ENCODE peak calls at places on chromosomes 12 and 14, in five cellular contexts. J, C, I, S and O are unnamed samples.

GRCh38 chr12:110349521-110350151 is 53.9 kb downstream of the ANAPC7 start:
- DNase-seq in J (no peak), C (no peak), I (no peak), S (no peak), O (no peak)

GRCh38 chr12:42798811-42799438 is 209.4 kb upstream of the PRICKLE1 start:
- DNase-seq in J (peak), C (no peak), I (peak), S (no peak), O (peak)

GRCh38 chr14:23252006-23252405 is 14.3 kb downstream of the RNF212B start:
- DNase-seq in J (no peak), C (no peak), I (peak), S (no peak), O (no peak)

GRCh38 chr12:43221216-43221615 is 330.8 kb downstream of the ADAMTS20 start:
- DNase-seq in J (no peak), C (no peak), I (no peak), S (no peak), O (no peak)

GRCh38 chr12:6047249-6048227 is 76.9 kb downstream of the VWF start:
- DNase-seq in J (peak), C (no peak), I (peak), S (peak), O (peak)

GRCh38 chr14:104093366-104094055 is 8.0 kb downstream of the ASPG start:
- DNase-seq in J (peak), C (no peak), I (no peak), S (no peak), O (peak)

GRCh38 chr12:6551063-6551461 is 4.8 kb downstream of the IFFO1 start:
- DNase-seq in J (peak), C (no peak), I (no peak), S (no peak), O (peak)

GRCh38 chr14:58272589-58273372 is 25.6 kb upstream of the ARID4A start:
- DNase-seq in J (peak), C (peak), I (no peak), S (peak), O (peak)

GRCh38 chr12:13635709-13636108 is 345.7 kb downstream of the GRIN2B start:
- DNase-seq in J (no peak), C (no peak), I (no peak), S (no peak), O (no peak)

GRCh38 chr14:60116181-60116580 is 24.5 kb downstream of the PCNX4 start:
- DNase-seq in J (no peak), C (no peak), I (peak), S (no peak), O (no peak)

GRCh38 chr12:85405781-85406522 is 125.9 kb downstream of the ALX1 start:
- DNase-seq in J (peak), C (no peak), I (no peak), S (no peak), O (no peak)

GRCh38 chr12:38664661-38665269 is 240.6 kb downstream of the CPNE8 start:
- DNase-seq in J (peak), C (peak), I (peak), S (peak), O (peak)

GRCh38 chr12:121128908-121129704 is 3.6 kb upstream of the P2RX7 start:
- DNase-seq in J (peak), C (peak), I (no peak), S (peak), O (peak)

GRCh38 chr12:126668538-126668937 is 1598.4 kb upstream of the TMEM132C start:
- DNase-seq in J (peak), C (no peak), I (peak), S (no peak), O (no peak)

GRCh38 chr12:119412811-119413794 is 78.6 kb downstream of the CCDC60 start:
- DNase-seq in J (peak), C (peak), I (peak), S (peak), O (peak)

GRCh38 chr12:59193476-59194050 is 273.3 kb upstream of the LRIG3 start:
- DNase-seq in J (no peak), C (no peak), I (peak), S (no peak), O (no peak)

GRCh38 chr12:123973552-123974341 is 732 bp downstream of the ZNF664 start:
- DNase-seq in J (peak), C (peak), I (peak), S (peak), O (peak)

GRCh38 chr14:60981626-60982455 is 796 bp downstream of the SLC38A6 start:
- DNase-seq in J (peak), C (peak), I (peak), S (peak), O (peak)

GRCh38 chr12:43882578-43883178 is 46.8 kb downstream of the TMEM117 start:
- DNase-seq in J (peak), C (peak), I (peak), S (peak), O (no peak)

GRCh38 chr12:48031135-48031960 is 27.1 kb upstream of the COL2A1 start:
- DNase-seq in J (no peak), C (no peak), I (peak), S (no peak), O (peak)

GRCh38 chr14:49988080-49988990 is 95.5 kb downstream of the ARF6 start:
- DNase-seq in J (no peak), C (no peak), I (no peak), S (no peak), O (no peak)

GRCh38 chr12:89525002-89525823 is 617 bp upstream of the GALNT4 start:
- DNase-seq in J (peak), C (peak), I (peak), S (peak), O (peak)

GRCh38 chr12:130816055-130816454 is 23.0 kb downstream of the STX2 start:
- DNase-seq in J (no peak), C (no peak), I (no peak), S (no peak), O (no peak)

GRCh38 chr12:31650927-31651326 is 8.6 kb upstream of the ETFBKMT start:
- DNase-seq in J (no peak), C (no peak), I (no peak), S (peak), O (no peak)

GRCh38 chr12:42936991-42937390 is 347.4 kb upstream of the PRICKLE1 start:
- DNase-seq in J (no peak), C (no peak), I (no peak), S (no peak), O (no peak)

GRCh38 chr14:95784137-95784536 is 70.2 kb upstream of the TCL1A start:
- DNase-seq in J (peak), C (peak), I (peak), S (peak), O (no peak)

GRCh38 chr14:69105326-69105725 is 47.6 kb downstream of the DCAF5 start:
- DNase-seq in J (peak), C (no peak), I (peak), S (no peak), O (peak)

GRCh38 chr14:77906446-77906845 is 106.5 kb downstream of the ADCK1 start:
- DNase-seq in J (no peak), C (no peak), I (no peak), S (no peak), O (no peak)

GRCh38 chr14:76091036-76091435 is 60.7 kb upstream of the GPATCH2L start:
- DNase-seq in J (peak), C (peak), I (no peak), S (peak), O (peak)

GRCh38 chr12:52821071-52821730 is 7.3 kb upstream of the KRT4 start:
- DNase-seq in J (no peak), C (no peak), I (no peak), S (no peak), O (no peak)

GRCh38 chr12:41466762-41467270 is 278.7 kb downstream of the PDZRN4 start:
- DNase-seq in J (no peak), C (no peak), I (peak), S (peak), O (no peak)

GRCh38 chr12:19298837-19299605 is 140.3 kb upstream of the AEBP2 start:
- DNase-seq in J (peak), C (no peak), I (peak), S (no peak), O (no peak)

GRCh38 chr14:102633906-102634595 is 41.6 kb downstream of the RCOR1 start:
- DNase-seq in J (no peak), C (no peak), I (no peak), S (no peak), O (no peak)

GRCh38 chr14:33837943-33838683 is 112.8 kb downstream of the EGLN3 start:
- DNase-seq in J (no peak), C (no peak), I (no peak), S (no peak), O (no peak)

GRCh38 chr14:29274890-29275651 is 508.5 kb downstream of the FOXG1 start:
- DNase-seq in J (no peak), C (no peak), I (no peak), S (no peak), O (no peak)

GRCh38 chr14:29282169-29282568 is 515.6 kb downstream of the FOXG1 start:
- DNase-seq in J (peak), C (no peak), I (no peak), S (no peak), O (peak)

GRCh38 chr14:29273513-29273912 is 506.9 kb downstream of the FOXG1 start:
- DNase-seq in J (no peak), C (no peak), I (no peak), S (no peak), O (no peak)

DNA sequence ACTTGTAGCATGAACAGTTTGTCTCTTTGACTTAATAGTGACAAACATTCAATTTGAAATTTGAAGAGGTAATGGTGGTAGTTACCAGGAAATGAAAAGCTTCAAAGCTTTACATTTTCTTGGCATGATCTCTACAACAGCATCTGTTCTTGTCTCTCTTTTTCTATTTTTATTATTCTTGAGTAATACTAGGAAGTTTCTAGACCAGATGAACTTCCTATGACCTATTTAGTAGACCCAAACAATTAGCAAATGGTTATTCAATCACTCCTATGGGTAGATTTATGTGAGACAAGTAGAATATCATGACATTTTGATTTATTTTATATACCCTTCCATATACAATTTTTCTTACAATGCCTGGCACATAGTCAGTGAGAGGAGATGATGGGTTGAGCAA is 511.7 kb downstream of the FOXG1 start:
- DNase-seq in J (no peak), C (no peak), I (no peak), S (no peak), O (no peak)
- H3K27ac ChIP-seq in J (no peak), C (no peak), I (no peak), S (no peak), O (no peak)

GRCh38 chr14:53893374-53893773 is 63.3 kb downstream of the BMP4 start:
- DNase-seq in J (no peak), C (no peak), I (no peak), S (no peak), O (no peak)
- H2AFZ ChIP-seq in J (no peak), C (no peak), I (no peak), S (no peak), O (no peak)

DNA sequence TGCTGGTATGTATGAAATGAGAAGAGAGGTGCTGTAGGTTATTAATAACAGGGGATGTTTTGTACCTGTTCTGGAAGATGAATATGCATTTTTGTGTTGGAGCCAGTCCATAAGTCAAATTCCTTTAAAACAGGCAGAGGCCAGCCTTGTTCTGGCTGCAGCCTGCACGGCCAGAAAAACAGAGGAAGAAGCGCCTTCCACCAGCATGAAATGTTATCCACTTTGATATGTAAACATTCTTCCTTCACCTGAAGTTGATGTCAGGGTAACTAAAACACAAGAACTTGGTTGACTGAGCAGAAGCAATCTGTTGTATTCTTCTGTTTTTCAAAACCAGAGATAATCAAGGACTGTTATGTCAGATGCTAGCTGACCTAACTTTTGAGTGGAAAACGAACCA is 237.9 kb upstream of the PLEKHG7 start:
- DNase-seq in J (no peak), C (no peak), I (no peak), S (no peak), O (no peak)
- H3K4me3 ChIP-seq in J (no peak), C (no peak), I (no peak), S (no peak), O (no peak)

GRCh38 chr14:86944434-86944833 is 1048.5 kb downstream of the GALC start:
- DNase-seq in J (no peak), C (no peak), I (no peak), S (no peak), O (no peak)
- H3K27ac ChIP-seq in J (no peak), C (no peak), I (no peak), S (no peak), O (no peak)

DNA sequence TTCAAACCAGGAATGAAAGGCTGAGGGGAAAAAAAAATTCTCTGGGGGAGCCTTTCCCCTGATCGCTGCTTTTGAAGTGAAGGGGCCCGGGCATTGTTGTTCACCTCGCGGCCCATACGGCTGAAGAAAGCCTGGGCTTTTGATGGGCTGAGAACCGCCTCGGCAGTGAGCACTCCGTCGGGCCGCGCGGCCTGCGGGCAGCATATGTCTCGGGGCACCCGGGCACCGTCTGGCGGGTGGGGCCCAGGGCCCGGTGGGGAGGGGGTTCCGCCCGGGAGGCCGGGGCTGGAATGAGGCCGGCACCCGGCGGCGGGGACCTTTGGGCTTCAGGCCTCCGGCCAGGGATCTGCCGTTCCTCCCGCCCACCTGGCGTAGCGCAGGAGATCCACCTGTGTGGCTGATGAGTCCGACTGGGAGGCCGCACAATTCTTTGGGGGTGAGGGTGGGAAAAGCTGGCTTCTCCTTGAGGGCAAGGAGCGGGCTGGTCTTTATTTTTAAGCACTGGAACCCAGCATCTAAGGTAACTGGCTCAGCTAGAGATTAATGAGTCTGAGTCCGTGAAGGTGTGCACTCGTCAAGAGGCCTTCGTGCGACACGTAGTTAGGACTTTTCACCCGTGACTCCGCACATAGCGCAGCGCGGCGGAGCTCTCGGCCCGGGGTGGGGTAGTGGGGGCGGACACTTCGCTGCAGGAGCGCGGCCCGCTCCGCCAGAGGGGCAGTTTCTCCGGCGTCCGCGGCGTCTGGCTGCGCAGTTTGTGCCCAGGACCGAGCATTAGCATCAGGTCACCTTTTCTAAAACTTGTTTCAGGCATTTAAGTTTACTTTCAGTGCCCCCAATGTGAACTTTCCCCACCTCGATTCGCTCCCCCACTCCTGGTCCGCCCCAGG is 10.6 kb downstream of the FOXA1 start:
- DNase-seq in J (no peak), C (no peak), I (no peak), S (peak), O (no peak)
- H2AFZ ChIP-seq in J (no peak), C (no peak), I (no peak), S (peak), O (no peak)

GRCh38 chr12:57519758-57520007 is 631 bp downstream of the DDIT3 start:
- DNase-seq in J (no peak), C (no peak), I (no peak), S (no peak), O (no peak)

GRCh38 chr12:57520008-57520726 is at the start of gene DDIT3:
- DNase-seq in J (peak), C (peak), I (peak), S (peak), O (peak)

GRCh38 chr12:57522019-57522886 is at the start of gene MBD6:
- DNase-seq in J (peak), C (peak), I (peak), S (peak), O (peak)

GRCh38 chr12:57522887-57523705 is 472 bp downstream of the MBD6 start:
- DNase-seq in J (peak), C (no peak), I (peak), S (peak), O (peak)

GRCh38 chr12:57521475-57522018 is 1.1 kb upstream of the MBD6 start:
- DNase-seq in J (peak), C (peak), I (no peak), S (peak), O (peak)
- H3K4me3 ChIP-seq in J (peak), C (peak), I (no peak), S (no peak), O (peak)

DNA sequence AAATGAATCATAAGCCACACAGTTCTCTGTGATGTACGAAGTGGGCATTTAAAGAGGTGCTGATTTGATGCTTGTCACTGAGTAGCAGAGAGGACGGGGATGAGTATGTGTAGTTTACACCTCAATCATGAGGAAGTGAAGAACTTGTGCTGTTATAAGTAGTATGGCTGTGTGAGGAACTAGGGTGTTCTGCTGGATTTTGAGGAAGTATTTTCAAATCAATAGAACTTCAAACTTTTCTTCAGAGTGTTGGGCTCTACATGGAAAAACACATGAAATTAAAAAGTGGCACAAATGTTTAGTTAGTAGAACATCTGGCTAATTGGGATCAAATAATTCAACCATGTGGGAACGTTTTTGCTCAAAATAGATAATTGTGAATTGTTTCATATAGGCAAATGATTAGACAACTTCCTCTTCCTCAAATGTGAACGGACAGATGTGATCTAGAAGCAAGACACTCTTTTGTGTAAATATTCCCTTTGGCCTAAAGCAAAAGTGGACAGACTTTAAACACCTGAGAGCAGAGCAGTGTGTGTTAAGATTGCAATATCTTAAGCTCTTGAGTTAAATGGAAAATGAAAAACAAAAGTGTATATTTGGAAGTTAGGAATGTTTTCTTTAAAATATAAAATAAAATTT is 168.5 kb downstream of the NAV3 start:
- DNase-seq in J (no peak), C (no peak), I (no peak), S (no peak), O (no peak)
- H3K27ac ChIP-seq in J (no peak), C (no peak), I (no peak), S (no peak), O (no peak)